ENCODE peak calls at places on chromosomes 3 and 15, in six cellular contexts. P is H1, U is stomach, B is A549, A is IMR-90, Q is tibial nerve. N is an unnamed sample.

GRCh38 chr15:82890338-82891024 is 62.0 kb downstream of the HOMER2 start:
- DNase-seq in A (peak; percentile 0), Q (no peak), P (no peak), B (no peak), U (no peak), N (no peak)

GRCh38 chr3:178623666-178624255 is 87.5 kb downstream of the KCNMB2 start:
- DNase-seq in P (no peak), A (no peak), U (no peak), Q (no peak), B (no peak), N (no peak)

GRCh38 chr3:12681089-12681488 is 17.2 kb upstream of the RAF1 start:
- DNase-seq in A (no peak), U (no peak), P (no peak), B (no peak), Q (no peak), N (no peak)

GRCh38 chr15:32767236-32767635 is 49.4 kb downstream of the GREM1 start:
- DNase-seq in B (no peak), Q (no peak), U (no peak), P (no peak), A (peak; percentile 33), N (no peak)

GRCh38 chr3:71956716-71957115 is 171.8 kb upstream of the PROK2 start:
- DNase-seq in A (no peak), Q (no peak), U (no peak), B (no peak), P (no peak), N (no peak)

GRCh38 chr3:148940983-148941382 is 50.4 kb upstream of the GYG1 start:
- DNase-seq in U (no peak), P (no peak), B (no peak), Q (no peak), A (no peak), N (no peak)

GRCh38 chr15:73633991-73634495 is 854 bp upstream of the NPTN start:
- DNase-seq in P (no peak), A (peak; percentile 96), U (no peak), B (peak; percentile 65), Q (no peak), N (no peak)

GRCh38 chr3:49912787-49913375 is 9.2 kb upstream of the MST1R start:
- DNase-seq in B (no peak), A (no peak), P (no peak), U (no peak), Q (no peak), N (no peak)

GRCh38 chr3:21621396-21621695 is 129.7 kb downstream of the ZNF385D start:
- DNase-seq in Q (no peak), A (peak; percentile 22), P (no peak), U (no peak), B (no peak), N (no peak)

GRCh38 chr3:196979545-196979944 is 10.9 kb upstream of the PIGZ start:
- DNase-seq in Q (no peak), B (no peak), P (no peak), A (peak; percentile 57), U (peak; percentile 18), N (no peak)

GRCh38 chr15:85805392-85805791 is 10.7 kb upstream of the KLHL25 start:
- DNase-seq in Q (no peak), A (no peak), B (no peak), U (no peak), P (no peak), N (no peak)

GRCh38 chr15:87638554-87639083 is 617.9 kb downstream of the NTRK3 start:
- DNase-seq in U (no peak), B (no peak), P (no peak), Q (no peak), A (no peak), N (no peak)

GRCh38 chr3:113552851-113553250 is 20.5 kb downstream of the SIDT1 start:
- DNase-seq in P (no peak), B (no peak), Q (no peak), A (no peak), U (no peak), N (no peak)

GRCh38 chr3:127622031-127622430 is 7.0 kb upstream of the PODXL2 start:
- DNase-seq in U (no peak), A (no peak), Q (no peak), B (no peak), P (no peak), N (no peak)

DNA sequence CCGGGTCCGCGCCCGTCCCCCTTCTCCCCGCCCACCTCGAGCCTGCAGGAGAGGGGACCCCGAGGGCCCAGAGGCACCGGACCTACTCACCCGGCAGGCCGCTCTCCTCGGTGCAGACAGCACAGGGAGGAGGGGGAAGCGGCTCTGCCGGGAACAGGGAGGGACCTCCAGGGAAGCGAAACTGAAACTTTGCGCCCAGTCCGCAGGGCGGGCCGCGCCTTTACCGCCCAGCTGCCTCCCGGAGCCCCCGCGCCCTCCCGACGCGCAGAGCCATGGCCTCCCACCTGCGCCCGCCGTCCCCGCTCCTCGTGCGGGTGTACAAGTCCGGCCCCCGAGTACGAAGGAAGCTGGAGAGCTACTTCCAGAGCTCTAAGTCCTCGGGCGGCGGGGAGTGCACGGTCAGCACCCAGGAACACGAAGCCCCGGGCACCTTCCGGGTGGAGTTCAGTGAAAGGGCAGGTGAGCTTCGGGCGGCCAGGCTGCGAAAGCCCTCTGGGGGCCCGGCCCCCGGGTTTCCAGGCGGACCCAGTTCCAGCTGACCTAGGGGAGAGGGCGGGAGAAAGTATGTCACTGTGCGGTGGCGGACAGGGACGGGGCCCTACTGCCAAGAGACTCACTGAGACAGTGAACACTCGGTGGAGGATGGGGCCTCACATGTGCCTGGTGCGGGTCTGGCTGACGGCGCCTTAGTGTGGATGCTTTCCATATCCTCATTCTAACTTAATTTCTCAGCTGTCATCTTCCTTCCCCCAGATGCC is at the start of the genes DTX3L and PARP9:
- DNase-seq in U (peak; percentile 85), Q (peak; percentile 60), B (peak; percentile 83), A (peak; percentile 73), P (peak; percentile 38), N (peak; percentile 84)
- TF ChIP-seq POLR2A in U (peak; percentile 43), Q (peak; percentile 48), B (peak; percentile 35), A (peak; percentile 24), P (peak; percentile 66), N (peak; percentile 57)

GRCh38 chr3:187743195-187744141 is 1.8 kb downstream of the BCL6 start:
- DNase-seq in A (peak; percentile 46), U (peak; percentile 63), Q (peak; percentile 51), P (no peak), B (peak; percentile 15), N (peak; percentile 61)

GRCh38 chr3:187742351-187743171 is 2.7 kb downstream of the BCL6 start:
- DNase-seq in U (peak; percentile 55), Q (no peak), A (peak; percentile 45), P (no peak), B (no peak), N (peak; percentile 72)

GRCh38 chr3:187745201-187746058 is at the start of gene BCL6:
- DNase-seq in U (peak; percentile 92), A (peak; percentile 99), P (peak; percentile 83), B (peak; percentile 85), Q (peak; percentile 89), N (peak; percentile 96)

GRCh38 chr3:187746059-187746453 is 788 bp upstream of the BCL6 start:
- DNase-seq in Q (no peak), P (no peak), U (no peak), B (no peak), A (no peak), N (no peak)

DNA sequence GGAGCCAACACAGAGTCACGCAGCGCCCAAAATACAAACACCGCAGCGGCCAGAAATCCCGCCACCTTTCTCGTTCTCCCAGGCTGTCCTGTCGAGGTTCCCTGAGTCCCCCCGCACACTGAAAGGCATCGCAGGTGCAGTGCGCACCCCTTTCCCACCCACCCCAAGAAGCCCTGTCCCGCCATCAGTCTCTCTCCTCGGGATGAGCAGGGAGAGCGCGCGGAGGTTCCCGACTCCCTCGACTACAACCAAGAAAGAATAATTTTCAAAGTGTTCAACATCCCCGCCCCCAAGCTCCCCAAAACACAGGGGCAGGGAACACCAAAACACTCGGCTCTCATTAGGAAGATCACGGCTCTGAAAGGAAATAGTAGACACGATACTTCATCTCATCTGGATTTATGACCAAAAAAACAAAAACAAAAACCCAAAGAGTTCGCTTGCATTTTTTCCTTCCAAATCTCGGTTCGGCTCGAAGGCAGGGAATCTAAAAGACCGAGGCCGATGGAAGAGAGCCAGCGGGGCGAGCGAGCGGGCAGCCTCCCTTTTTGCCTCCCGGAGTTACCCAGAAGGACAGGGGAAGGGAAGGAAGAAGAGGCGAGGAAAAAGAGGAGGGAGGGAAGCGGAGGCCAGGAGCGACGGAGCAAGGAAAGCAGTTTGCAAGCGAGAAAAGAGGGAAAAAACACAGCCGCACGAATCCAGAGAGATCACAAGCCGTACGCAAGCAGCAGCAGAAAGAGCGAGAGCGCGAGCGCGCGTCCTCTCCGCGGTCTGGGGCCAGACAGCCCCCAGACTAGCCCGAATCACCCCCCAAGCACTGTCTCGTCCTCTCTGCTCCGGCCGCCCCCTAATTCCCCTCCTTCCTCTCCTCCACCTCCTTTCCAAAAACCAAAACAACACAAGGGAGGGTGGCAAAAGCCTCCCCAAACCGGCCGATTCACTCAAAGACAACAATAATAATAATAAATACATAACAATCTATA is 808 bp downstream of the BCL6 start:
- DNase-seq in A (peak; percentile 49), B (peak; percentile 15), U (peak; percentile 58), P (no peak), Q (no peak), N (peak; percentile 56)
- TF ChIP-seq POLR2A in A (no peak), B (no peak), U (peak; percentile 37), P (peak; percentile 91), Q (peak; percentile 13), N (no peak)

GRCh38 chr15:99014803-99015676 is 7.4 kb upstream of the PGPEP1L start:
- DNase-seq in B (peak; percentile 61), A (peak; percentile 72), P (peak; percentile 49), U (peak; percentile 80), Q (no peak), N (peak; percentile 64)
- TF ChIP-seq POLR2A in B (no peak), A (no peak), P (no peak), U (no peak), Q (no peak), N (no peak)

GRCh38 chr3:43692085-43692484 is 1.3 kb downstream of the ABHD5 start:
- DNase-seq in Q (no peak), A (no peak), U (no peak), B (no peak), P (no peak), N (no peak)

GRCh38 chr3:43692971-43693370 is 2.2 kb downstream of the ABHD5 start:
- DNase-seq in U (no peak), P (no peak), B (no peak), Q (no peak), A (no peak), N (no peak)

GRCh38 chr3:43691120-43692002 is 623 bp downstream of the ABHD5 start:
- DNase-seq in P (no peak), B (peak; percentile 33), A (peak; percentile 22), U (peak; percentile 84), Q (peak; percentile 14), N (peak; percentile 56)

GRCh38 chr3:43695443-43695842 is 4.7 kb downstream of the ABHD5 start:
- DNase-seq in A (peak; percentile 86), P (no peak), Q (no peak), B (no peak), U (no peak), N (no peak)

GRCh38 chr3:43693594-43693993 is 2.9 kb downstream of the ABHD5 start:
- DNase-seq in A (no peak), U (no peak), Q (no peak), B (no peak), P (no peak), N (no peak)
- TF ChIP-seq POLR2A in A (no peak), U (no peak), Q (no peak), B (no peak), P (no peak), N (no peak)

N was measured in uterus.